ENCODE peak calls at places on chromosome 19, in eight cellular contexts. Y is vagina; I is aorta; Q is CD8-positive, alpha-beta memory T cell; V is cardiac muscle cell; E is HL-60; M is uterus; O is DND-41. S is an unnamed sample.

GRCh38 chr19:27735314-27735713 is 1477.6 kb downstream of the UQCRFS1 start:
- DNase-seq in Y (peak; percentile 16), I (no peak), Q (no peak), V (no peak), E (no peak), M (no peak), O (no peak), S (no peak)

GRCh38 chr19:51799311-51799997 is 4.5 kb downstream of the FPR3 start:
- DNase-seq in Y (no peak), I (peak; percentile 94), Q (no peak), V (no peak), E (no peak), M (peak; percentile 78), O (no peak), S (no peak)

GRCh38 chr19:43316591-43317319 is 36.7 kb upstream of the CD177 start:
- DNase-seq in Y (no peak), I (no peak), Q (no peak), V (no peak), E (no peak), M (no peak), O (no peak), S (no peak)

GRCh38 chr19:5452594-5453565 is 2.3 kb upstream of the ZNRF4 start:
- DNase-seq in Y (no peak), I (no peak), Q (no peak), V (no peak), E (no peak), M (no peak), O (no peak), S (peak; percentile 30)

GRCh38 chr19:30028992-30029343 is 86.9 kb downstream of the URI1 start:
- DNase-seq in Y (no peak), I (no peak), Q (no peak), V (no peak), E (no peak), M (no peak), O (no peak), S (no peak)

GRCh38 chr19:46225558-46226004 is 4.0 kb upstream of the IGFL1 start:
- DNase-seq in Y (no peak), I (no peak), Q (no peak), V (peak; percentile 64), E (no peak), M (no peak), O (peak; percentile 11), S (peak; percentile 29)

GRCh38 chr19:57321164-57321563 is 892 bp downstream of the ZNF543 start:
- DNase-seq in Y (no peak), I (no peak), Q (no peak), V (no peak), E (no peak), M (no peak), O (no peak), S (no peak)

GRCh38 chr19:17866312-17867012 is 5.3 kb upstream of the SLC5A5 start:
- DNase-seq in Y (no peak), I (no peak), Q (no peak), V (no peak), E (no peak), M (no peak), O (no peak), S (no peak)

GRCh38 chr19:46634045-46634655 is 1.9 kb downstream of the GNG8 start:
- DNase-seq in Y (no peak), I (peak; percentile 91), Q (peak; percentile 91), V (peak; percentile 88), E (peak; percentile 78), M (peak; percentile 87), O (peak; percentile 90), S (peak; percentile 80)

GRCh38 chr19:1248454-1249297 is at the start of gene MIDN:
- DNase-seq in Y (no peak), I (peak; percentile 91), Q (peak; percentile 81), V (peak; percentile 88), E (peak; percentile 78), M (peak; percentile 87), O (no peak), S (no peak)

GRCh38 chr19:18204394-18205179 is 745 bp upstream of the RAB3A start:
- DNase-seq in Y (no peak), I (peak; percentile 62), Q (no peak), V (peak; percentile 84), E (no peak), M (peak; percentile 79), O (no peak), S (peak; percentile 51)

GRCh38 chr19:45717983-45718650 is 12.6 kb downstream of the FBXO46 start:
- DNase-seq in Y (no peak), I (peak; percentile 58), Q (no peak), V (peak; percentile 28), E (no peak), M (no peak), O (no peak), S (no peak)

GRCh38 chr19:17576758-17577532 is 21.5 kb downstream of the COLGALT1 start:
- DNase-seq in Y (no peak), I (peak; percentile 70), Q (no peak), V (peak; percentile 97), E (no peak), M (peak; percentile 31), O (peak; percentile 65), S (peak; percentile 28)

GRCh38 chr19:30070970-30071632 is 129.1 kb downstream of the URI1 start:
- DNase-seq in Y (no peak), I (no peak), Q (no peak), V (no peak), E (no peak), M (no peak), O (no peak), S (no peak)

DNA sequence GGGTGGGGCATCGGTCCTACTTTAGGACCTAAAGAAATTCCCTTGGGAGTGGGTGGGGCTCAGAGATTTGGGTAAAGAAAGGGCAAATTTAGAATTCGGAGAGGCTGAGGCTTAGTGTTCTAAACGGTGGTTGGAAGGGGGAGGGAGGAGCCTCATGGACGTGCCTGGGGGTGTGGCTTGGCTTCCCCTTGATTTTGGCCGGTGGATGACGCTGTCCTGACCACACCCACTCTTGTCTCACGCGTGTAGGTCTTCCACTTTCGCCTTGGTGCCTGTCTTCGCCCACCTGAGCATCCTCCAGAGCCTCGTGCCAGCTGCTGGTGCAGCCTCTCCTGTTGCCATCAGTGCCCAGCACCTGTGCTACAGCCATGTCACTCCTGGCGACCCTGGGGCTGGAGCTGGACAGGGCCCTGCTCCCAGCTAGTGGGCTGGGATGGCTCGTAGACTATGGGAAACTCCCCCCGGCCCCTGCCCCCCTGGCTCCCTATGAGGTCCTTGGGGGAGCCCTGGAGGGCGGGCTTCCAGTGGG is 1.2 kb upstream of the NUP62 start:
- DNase-seq in Y (no peak), I (peak; percentile 57), Q (peak; percentile 8), V (no peak), E (no peak), M (peak; percentile 50), O (peak; percentile 52), S (no peak)
- H3K4me3 ChIP-seq in Y (peak overlapping the region; percentile 68), I (no peak overlapping the region), Q (peak overlapping the region; percentile 96), V (peak overlapping the region; percentile 63), E (peak overlapping the region; percentile 36), M (no peak overlapping the region), O (peak overlapping the region; percentile 38), S (peak overlapping the region; percentile 34)

DNA sequence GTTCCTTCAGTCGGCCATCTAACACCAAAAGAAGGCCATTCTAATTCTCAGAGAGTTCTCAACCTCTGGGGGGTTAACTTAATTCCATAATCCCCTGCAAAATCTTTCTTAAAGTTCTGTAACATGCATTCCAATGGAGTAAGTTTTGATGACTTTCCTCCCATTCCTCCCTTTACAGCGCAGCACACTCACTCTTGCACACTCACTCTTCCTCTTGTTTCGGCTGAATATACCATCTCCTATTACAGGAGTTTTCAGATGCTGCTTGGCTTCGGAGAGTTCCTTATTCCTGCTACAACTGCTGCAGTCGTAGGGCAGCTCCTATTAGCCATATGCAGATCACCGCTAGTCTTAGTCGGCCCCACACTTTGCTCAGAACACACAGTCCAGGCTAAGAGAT is 53.6 kb downstream of the OR10H4 start:
- DNase-seq in Y (no peak), I (no peak), Q (no peak), V (no peak), E (peak; percentile 18), M (no peak), O (no peak), S (no peak)
- H3K4me3 ChIP-seq in Y (peak overlapping the region; percentile 44), I (no peak overlapping the region), Q (peak overlapping the region; percentile 64), V (no peak overlapping the region), E (peak overlapping the region; percentile 29), M (peak overlapping the region; percentile 24), O (no peak overlapping the region), S (no peak overlapping the region)

DNA sequence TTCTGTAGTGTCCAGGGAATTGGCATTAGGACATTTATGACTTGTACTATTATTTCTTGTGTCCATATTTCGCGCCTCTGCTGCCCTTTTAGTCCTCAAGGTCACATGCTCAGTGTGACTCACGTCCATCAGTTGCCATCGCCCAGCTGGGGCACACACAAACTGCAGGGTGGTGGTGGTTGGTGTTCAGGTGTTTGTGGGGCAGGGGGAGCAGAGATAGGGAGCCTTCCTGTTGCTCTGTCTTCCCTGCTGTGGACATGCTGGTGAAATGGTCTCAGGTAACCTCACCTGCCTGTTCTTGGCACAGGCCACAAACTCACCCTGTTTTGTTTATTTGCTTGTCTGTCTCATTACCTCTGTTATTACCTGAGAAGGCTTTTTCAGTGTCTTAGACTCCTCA is 22.4 kb downstream of the PRR12 start:
- DNase-seq in Y (no peak), I (no peak), Q (no peak), V (no peak), E (no peak), M (no peak), O (no peak), S (no peak)
- H3K4me3 ChIP-seq in Y (no peak overlapping the region), I (no peak overlapping the region), Q (no peak overlapping the region), V (no peak overlapping the region), E (no peak overlapping the region), M (no peak overlapping the region), O (no peak overlapping the region), S (no peak overlapping the region)

GRCh38 chr19:49489601-49490167 is 2.3 kb downstream of the RPL13A start:
- DNase-seq in Y (no peak), I (no peak), Q (peak; percentile 43), V (no peak), E (no peak), M (no peak), O (no peak), S (no peak)

GRCh38 chr19:49491804-49492572 is 4.2 kb upstream of the RPS11 start:
- DNase-seq in Y (no peak), I (no peak), Q (no peak), V (no peak), E (no peak), M (no peak), O (no peak), S (no peak)

GRCh38 chr19:49491030-49491803 is 3.8 kb downstream of the RPL13A start:
- DNase-seq in Y (no peak), I (no peak), Q (no peak), V (no peak), E (no peak), M (no peak), O (no peak), S (no peak)

GRCh38 chr19:49488863-49489537 is 1.6 kb downstream of the RPL13A start:
- DNase-seq in Y (no peak), I (no peak), Q (no peak), V (no peak), E (no peak), M (no peak), O (no peak), S (no peak)

DNA sequence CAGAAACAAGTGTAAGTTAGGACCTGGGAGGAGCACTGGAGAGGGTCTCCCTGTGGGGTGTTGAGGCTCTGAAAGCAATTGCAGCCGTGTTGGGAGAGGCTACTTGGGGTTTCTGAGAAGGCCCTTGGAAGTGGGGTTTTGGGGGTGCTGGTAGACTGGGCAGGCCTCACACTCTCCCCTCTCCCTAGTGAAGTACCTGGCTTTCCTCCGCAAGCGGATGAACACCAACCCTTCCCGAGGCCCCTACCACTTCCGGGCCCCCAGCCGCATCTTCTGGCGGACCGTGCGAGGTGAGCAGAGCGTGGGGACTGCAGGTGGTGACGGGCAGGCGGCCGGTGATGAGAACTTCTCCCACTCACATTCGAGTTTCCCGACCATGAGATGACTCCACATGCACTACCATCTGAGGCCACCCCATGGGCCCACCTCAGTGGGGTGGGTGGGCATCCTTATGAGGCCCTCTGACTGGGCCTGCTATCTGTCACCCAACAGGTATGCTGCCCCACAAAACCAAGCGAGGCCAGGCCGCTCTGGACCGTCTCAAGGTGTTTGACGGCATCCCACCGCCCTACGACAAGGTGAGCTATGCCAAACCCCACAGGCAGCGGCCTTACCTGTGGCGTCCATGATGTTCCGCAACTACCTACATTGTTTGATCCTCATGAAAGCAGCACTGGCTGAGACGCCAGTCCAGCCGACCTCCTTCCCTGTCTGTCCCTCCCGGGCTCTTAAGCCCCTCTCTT is 3.0 kb downstream of the RPL13A start:
- DNase-seq in Y (no peak), I (no peak), Q (no peak), V (no peak), E (no peak), M (no peak), O (no peak), S (no peak)
- H3K4me3 ChIP-seq in Y (no peak overlapping the region), I (no peak overlapping the region), Q (peak overlapping the region; percentile 93), V (no peak overlapping the region), E (peak overlapping the region; percentile 67), M (no peak overlapping the region), O (no peak overlapping the region), S (no peak overlapping the region)

S was measured in Jurkat, Clone E6-1.